ENCODE peak calls at places on chromosomes 12 and 14, in six cellular contexts. T, Y, H, P, W and G are unnamed samples.

GRCh38 chr12:2163172-2163927 is 110.6 kb downstream of the CACNA1C start:
- DNase-seq in T (no peak), Y (no peak), H (no peak), P (peak; percentile 44), W (no peak), G (no peak)

GRCh38 chr14:72479471-72479931 is 414.4 kb downstream of the DPF3 start:
- DNase-seq in T (no peak), Y (no peak), H (no peak), P (no peak), W (no peak), G (no peak)

GRCh38 chr14:41636492-41637392 is 30.1 kb downstream of the LRFN5 start:
- DNase-seq in T (no peak), Y (no peak), H (no peak), P (peak; percentile 39), W (no peak), G (no peak)

GRCh38 chr14:89065879-89066278 is 241.4 kb downstream of the TTC8 start:
- DNase-seq in T (no peak), Y (no peak), H (no peak), P (no peak), W (no peak), G (no peak)

GRCh38 chr14:64038857-64039542 is 186.2 kb downstream of the SYNE2 start:
- DNase-seq in T (no peak), Y (no peak), H (no peak), P (no peak), W (no peak), G (no peak)

GRCh38 chr14:68663385-68664076 is 129.3 kb downstream of the ZFP36L1 start:
- DNase-seq in T (no peak), Y (no peak), H (peak; percentile 1), P (no peak), W (no peak), G (peak; percentile 69)

GRCh38 chr12:131751335-131751734 is 40.4 kb downstream of the SFSWAP start:
- DNase-seq in T (no peak), Y (no peak), H (no peak), P (no peak), W (no peak), G (no peak)

GRCh38 chr12:71799105-71799504 is 40.5 kb upstream of the TBC1D15 start:
- DNase-seq in T (no peak), Y (no peak), H (no peak), P (no peak), W (no peak), G (no peak)

GRCh38 chr12:55142896-55143870 is 17.0 kb downstream of the OR9K2 start:
- DNase-seq in T (peak; percentile 59), Y (peak; percentile 25), H (peak; percentile 25), P (peak; percentile 79), W (peak; percentile 76), G (peak; percentile 18)

GRCh38 chr14:99936738-99937474 is 128.3 kb upstream of the EVL start:
- DNase-seq in T (no peak), Y (no peak), H (no peak), P (no peak), W (no peak), G (peak; percentile 81)

GRCh38 chr12:46438719-46439319 is 66.2 kb upstream of the SLC38A2 start:
- DNase-seq in T (no peak), Y (no peak), H (no peak), P (no peak), W (no peak), G (no peak)

GRCh38 chr12:64456119-64456518 is 4.2 kb downstream of the TBK1 start:
- DNase-seq in T (no peak), Y (no peak), H (no peak), P (no peak), W (no peak), G (no peak)

GRCh38 chr12:96445743-96446655 is 43.4 kb upstream of the CFAP54 start:
- DNase-seq in T (no peak), Y (no peak), H (no peak), P (no peak), W (peak; percentile 75), G (peak; percentile 61)

GRCh38 chr14:71711619-71712018 is 220.6 kb upstream of the RGS6 start:
- DNase-seq in T (no peak), Y (no peak), H (no peak), P (peak; percentile 23), W (no peak), G (no peak)

GRCh38 chr12:66803972-66804371 is 125.1 kb upstream of the GRIP1 start:
- DNase-seq in T (no peak), Y (no peak), H (no peak), P (peak; percentile 13), W (no peak), G (no peak)

GRCh38 chr12:42935756-42936155 is 346.2 kb upstream of the PRICKLE1 start:
- DNase-seq in T (no peak), Y (no peak), H (no peak), P (no peak), W (no peak), G (no peak)

GRCh38 chr12:85155791-85156190 is 119.6 kb downstream of the LRRIQ1 start:
- DNase-seq in T (no peak), Y (no peak), H (no peak), P (peak; percentile 13), W (peak; percentile 1), G (no peak)

GRCh38 chr12:68561830-68562229 is 48.9 kb upstream of the RAP1B start:
- DNase-seq in T (no peak), Y (no peak), H (no peak), P (no peak), W (no peak), G (no peak)

GRCh38 chr12:97063292-97063935 is 156.4 kb downstream of the NEDD1 start:
- DNase-seq in T (no peak), Y (no peak), H (no peak), P (no peak), W (no peak), G (no peak)

GRCh38 chr12:29889737-29890136 is 106.0 kb upstream of the TMTC1 start:
- DNase-seq in T (peak; percentile 80), Y (no peak), H (peak; percentile 37), P (peak; percentile 62), W (peak; percentile 11), G (no peak)

GRCh38 chr14:59020382-59020781 is 168.1 kb upstream of the DAAM1 start:
- DNase-seq in T (peak; percentile 38), Y (no peak), H (no peak), P (peak; percentile 47), W (peak; percentile 26), G (no peak)

GRCh38 chr12:52390739-52391617 is 5.5 kb upstream of the KRT84 start:
- DNase-seq in T (no peak), Y (no peak), H (no peak), P (peak; percentile 39), W (peak; percentile 6), G (no peak)
- TF ChIP-seq CTCF in T (peak; percentile 58), Y (peak; percentile 84), H (peak; percentile 61), P (peak; percentile 63), W (peak; percentile 68), G (peak; percentile 6)

DNA sequence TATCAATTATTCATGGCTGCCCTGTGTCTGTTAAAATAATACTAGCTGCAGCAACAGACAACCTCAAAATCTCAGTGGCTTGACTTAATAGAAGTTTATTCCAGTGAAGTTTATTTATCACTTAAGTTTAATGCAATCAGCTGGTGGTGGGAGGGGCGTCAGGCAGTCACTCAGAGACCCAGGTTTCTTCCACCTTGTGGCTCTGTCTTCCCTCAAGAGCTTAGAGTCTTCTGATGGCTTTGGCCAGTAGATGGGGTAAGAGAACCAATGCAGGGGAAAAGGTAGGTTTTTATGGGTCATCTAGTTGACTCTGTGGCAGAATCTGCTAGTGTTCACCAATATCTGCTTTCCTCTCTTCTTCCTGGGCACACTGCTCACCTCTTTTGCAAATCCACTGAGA is 668.9 kb downstream of the AACS start:
- DNase-seq in T (no peak), Y (no peak), H (no peak), P (no peak), W (peak; percentile 4), G (no peak)
- TF ChIP-seq CTCF in T (no peak), Y (peak; percentile 25), H (no peak), P (no peak), W (peak; percentile 34), G (no peak)

DNA sequence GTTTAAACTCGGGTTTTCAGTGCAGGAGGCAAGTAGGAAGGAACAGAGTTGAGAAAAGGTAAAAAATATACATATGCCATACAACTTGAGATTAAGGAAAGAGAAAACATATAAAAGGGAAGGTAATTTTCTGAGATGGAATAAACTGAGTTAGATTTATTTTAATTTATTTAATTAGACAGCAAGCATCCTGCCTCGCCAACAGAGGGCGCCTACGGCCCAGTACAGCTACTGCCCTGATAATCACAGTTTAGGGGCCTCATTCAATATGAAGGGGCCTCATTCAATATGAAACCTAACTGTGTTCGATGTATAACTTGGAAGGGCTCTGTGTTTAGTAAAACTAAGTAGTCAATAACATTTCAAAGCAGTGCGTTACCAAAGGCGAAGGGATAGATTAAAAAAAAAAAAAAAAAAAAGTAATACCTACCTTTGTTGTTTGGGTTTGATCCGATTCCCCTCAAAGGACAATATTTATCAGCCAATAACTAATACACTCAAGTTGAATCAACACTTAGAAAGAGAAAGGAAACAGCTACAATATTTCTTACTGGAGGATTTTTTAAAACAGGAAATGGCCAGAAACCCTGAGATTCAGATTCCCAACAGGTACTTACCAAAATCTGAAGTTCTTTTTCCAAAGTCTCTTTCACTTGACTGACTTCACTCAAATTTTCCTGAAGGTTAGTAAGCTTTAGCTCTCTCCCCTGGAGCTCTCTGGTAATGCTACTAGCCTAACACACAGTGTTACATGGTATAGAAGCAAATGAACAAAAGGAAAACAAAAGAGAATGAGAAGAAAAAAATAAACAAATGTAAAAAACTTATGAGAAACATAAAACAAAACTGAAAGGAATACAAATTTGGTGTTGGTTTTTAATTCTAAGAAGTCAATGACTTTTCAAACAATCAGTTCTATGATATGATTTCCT is 70.0 kb upstream of the VPS33A start:
- DNase-seq in T (peak; percentile 35), Y (no peak), H (no peak), P (peak; percentile 47), W (peak; percentile 69), G (peak; percentile 47)
- TF ChIP-seq CTCF in T (peak; percentile 57), Y (peak; percentile 95), H (peak; percentile 74), P (peak; percentile 62), W (peak; percentile 98), G (peak; percentile 57)

GRCh38 chr12:20950248-20950647 is 139.7 kb downstream of the SLCO1B3 start:
- DNase-seq in T (no peak), Y (peak; percentile 7), H (no peak), P (peak; percentile 66), W (peak; percentile 35), G (no peak)

DNA sequence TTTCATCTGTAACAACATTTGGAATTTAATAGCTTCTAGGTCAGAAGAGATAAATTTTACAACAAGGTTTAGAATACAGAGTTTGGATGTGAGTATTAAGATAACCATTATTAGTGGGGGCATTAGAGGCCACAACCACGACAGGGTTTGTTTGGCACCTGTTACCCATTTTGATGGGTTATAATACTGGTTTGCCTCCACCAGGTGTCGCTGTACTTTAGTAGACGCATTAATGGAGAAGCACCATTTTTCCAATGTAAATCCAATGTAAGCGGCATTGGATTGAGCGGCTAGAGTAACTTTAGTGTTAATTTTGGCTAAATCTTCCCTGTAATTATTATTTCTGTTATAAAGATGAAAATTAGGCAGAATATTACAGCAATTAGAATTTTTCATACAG is 136.2 kb downstream of the SLCO1B3 start:
- DNase-seq in T (peak; percentile 29), Y (no peak), H (no peak), P (peak; percentile 48), W (peak; percentile 42), G (peak; percentile 3)
- TF ChIP-seq CTCF in T (peak; percentile 16), Y (peak; percentile 45), H (peak; percentile 76), P (peak; percentile 45), W (peak; percentile 77), G (peak; percentile 46)

DNA sequence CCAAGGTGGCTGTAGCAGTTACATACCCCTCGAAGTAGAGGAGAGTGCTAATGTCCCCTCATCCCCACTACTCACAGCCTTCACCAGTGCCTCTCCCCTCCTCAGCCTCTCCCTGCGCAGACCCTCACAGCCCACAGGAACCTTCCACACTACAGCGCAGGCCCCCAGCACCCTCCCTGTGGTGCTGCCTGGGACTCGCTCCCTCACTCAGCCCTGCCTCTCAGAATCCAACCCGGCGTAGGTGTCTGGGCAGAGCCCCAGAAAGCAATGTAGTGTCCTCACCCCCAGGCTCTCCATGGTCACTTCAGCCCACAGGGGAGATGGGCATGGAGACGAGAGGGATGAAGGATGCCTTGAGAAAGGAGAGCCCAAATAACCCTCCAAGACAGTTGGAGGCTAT is 10.9 kb upstream of the ZNF740 start:
- DNase-seq in T (no peak), Y (no peak), H (no peak), P (no peak), W (no peak), G (no peak)
- TF ChIP-seq CTCF in T (no peak), Y (no peak), H (no peak), P (no peak), W (no peak), G (no peak)